ENCODE peak calls at places on chromosomes 16 and 17, in five cellular contexts. K is NCI-H1105 treated with DMSO at 0.1 percent for 48 hours; V is ovary; J is NCI-H510A; S is activated CD4-positive, alpha-beta T cell treated with anti-CD3 and anti-CD28 coated beads, Interleukin-2, amount 50 U/mL, for 1 hour. M is an unnamed sample.

GRCh38 chr17:79088266-79088996 is 13.8 kb downstream of the ENGASE start:
- DNase-seq in K (no peak), V (no peak), J (no peak), S (no peak), M (no peak)

GRCh38 chr17:82031303-82031884 is at the start of gene RAC3:
- DNase-seq in K (peak), V (no peak), J (peak), S (no peak), M (no peak)

GRCh38 chr17:79988163-79988971 is 47.3 kb downstream of the TBC1D16 start:
- DNase-seq in K (peak), V (peak), J (peak), S (no peak), M (no peak)

GRCh38 chr17:40342575-40343058 is 21.9 kb downstream of the GJD3 start:
- DNase-seq in K (no peak), V (peak), J (no peak), S (no peak), M (no peak)

GRCh38 chr16:1333149-1333812 is at the start of gene BAIAP3:
- DNase-seq in K (no peak), V (no peak), J (no peak), S (peak), M (no peak)

GRCh38 chr17:36942631-36943125 is 5.4 kb downstream of the LHX1 start:
- DNase-seq in K (no peak), V (no peak), J (no peak), S (no peak), M (no peak)

GRCh38 chr16:85850344-85850880 is 48.5 kb upstream of the IRF8 start:
- DNase-seq in K (no peak), V (no peak), J (no peak), S (no peak), M (no peak)

GRCh38 chr16:57297856-57298255 is 13.4 kb upstream of the PLLP start:
- DNase-seq in K (no peak), V (no peak), J (no peak), S (peak), M (no peak)

GRCh38 chr16:70416748-70417616 is 21.9 kb downstream of the ST3GAL2 start:
- DNase-seq in K (no peak), V (no peak), J (no peak), S (no peak), M (no peak)

GRCh38 chr17:67686246-67686645 is 31.5 kb upstream of the NOL11 start:
- DNase-seq in K (no peak), V (no peak), J (no peak), S (no peak), M (no peak)

GRCh38 chr16:72094266-72094610 is 591 bp downstream of the DHX38 start:
- DNase-seq in K (no peak), V (no peak), J (no peak), S (no peak), M (no peak)

GRCh38 chr17:9299695-9300094 is 275.9 kb downstream of the STX8 start:
- DNase-seq in K (no peak), V (no peak), J (no peak), S (no peak), M (no peak)

GRCh38 chr17:67582632-67583230 is 135.0 kb upstream of the NOL11 start:
- DNase-seq in K (peak), V (peak), J (peak), S (no peak), M (no peak)

GRCh38 chr17:48645639-48646182 is 19.6 kb upstream of the HOXB9 start:
- DNase-seq in K (no peak), V (no peak), J (no peak), S (no peak), M (no peak)

GRCh38 chr17:76240461-76241204 is at the start of gene RNF157:
- DNase-seq in K (peak), V (peak), J (peak), S (peak), M (peak)

GRCh38 chr16:11571549-11571948 is 15.2 kb downstream of the LITAF start:
- DNase-seq in K (no peak), V (peak), J (no peak), S (no peak), M (no peak)

GRCh38 chr17:80901319-80901718 is 90.3 kb upstream of the CHMP6 start:
- DNase-seq in K (no peak), V (no peak), J (no peak), S (no peak), M (no peak)

GRCh38 chr16:87560428-87561199 is 41.7 kb upstream of the JPH3 start:
- DNase-seq in K (no peak), V (peak), J (no peak), S (no peak), M (no peak)

GRCh38 chr16:53745753-53746258 is 41.9 kb downstream of the FTO start:
- DNase-seq in K (no peak), V (no peak), J (no peak), S (no peak), M (no peak)

GRCh38 chr16:83561876-83562275 is 245.9 kb upstream of the HSBP1 start:
- DNase-seq in K (no peak), V (no peak), J (no peak), S (no peak), M (no peak)

GRCh38 chr16:89615596-89616090 is 2.2 kb downstream of the DPEP1 start:
- DNase-seq in K (no peak), V (no peak), J (no peak), S (no peak), M (no peak)

GRCh38 chr16:23174622-23175021 is 7.9 kb upstream of the SCNN1G start:
- DNase-seq in K (no peak), V (no peak), J (no peak), S (no peak), M (no peak)

GRCh38 chr16:68265078-68265925 is 976 bp downstream of the SLC7A6 start:
- DNase-seq in K (no peak), V (no peak), J (no peak), S (peak), M (peak)

GRCh38 chr17:80649200-80649644 is 104.6 kb downstream of the RPTOR start:
- DNase-seq in K (no peak), V (no peak), J (no peak), S (no peak), M (no peak)

GRCh38 chr17:50779747-50780363 is 12.5 kb upstream of the ANKRD40CL start:
- DNase-seq in K (no peak), V (no peak), J (no peak), S (peak), M (no peak)

GRCh38 chr17:16934836-16935235 is 37.1 kb downstream of the TNFRSF13B start:
- DNase-seq in K (no peak), V (no peak), J (no peak), S (no peak), M (no peak)

GRCh38 chr17:83151056-83151441 is 71.6 kb downstream of the METRNL start:
- DNase-seq in K (no peak), V (no peak), J (no peak), S (no peak), M (no peak)

M was measured in pons.